ENCODE peak calls at places on chromosomes 4 and X, in four cellular contexts. One of them, this sample, is unnamed.

GRCh38 chr4:129446074-129446473 is 350.1 kb downstream of the C4orf33 start:
- DNase-seq in Peyer's patch: no peak
- DNase-seq in choroid plexus epithelial cell: peak
- DNase-seq in lower lobe of right lung: peak
- DNase-seq in this sample: no peak

GRCh38 chr4:120286813-120287212 is 220.2 kb upstream of the MAD2L1 start:
- DNase-seq in choroid plexus epithelial cell: no peak
- DNase-seq in Peyer's patch: no peak
- DNase-seq in lower lobe of right lung: no peak
- DNase-seq in this sample: no peak

GRCh38 chr4:148550788-148551187 is 108.6 kb upstream of the NR3C2 start:
- DNase-seq in Peyer's patch: no peak
- DNase-seq in choroid plexus epithelial cell: no peak
- DNase-seq in lower lobe of right lung: no peak
- DNase-seq in this sample: no peak

GRCh38 chr4:134201216-134202098 is at the start of gene PABPC4L:
- DNase-seq in lower lobe of right lung: peak
- DNase-seq in choroid plexus epithelial cell: peak
- DNase-seq in Peyer's patch: peak
- DNase-seq in this sample: peak

GRCh38 chr4:95155759-95156451 is 392.9 kb downstream of the UNC5C start:
- DNase-seq in lower lobe of right lung: no peak
- DNase-seq in Peyer's patch: no peak
- DNase-seq in choroid plexus epithelial cell: peak
- DNase-seq in this sample: no peak

GRCh38 chr4:139740531-139741041 is 75.0 kb downstream of the MGST2 start:
- DNase-seq in lower lobe of right lung: peak
- DNase-seq in choroid plexus epithelial cell: peak
- DNase-seq in Peyer's patch: no peak
- DNase-seq in this sample: no peak

GRCh38 chr4:128979934-128980333 is 113.4 kb downstream of the SCLT1 start:
- DNase-seq in choroid plexus epithelial cell: peak
- DNase-seq in lower lobe of right lung: no peak
- DNase-seq in Peyer's patch: no peak
- DNase-seq in this sample: no peak

GRCh38 chr4:188143731-188144130 is 4.5 kb downstream of the TRIML1 start:
- DNase-seq in choroid plexus epithelial cell: no peak
- DNase-seq in Peyer's patch: no peak
- DNase-seq in lower lobe of right lung: no peak
- DNase-seq in this sample: peak

GRCh38 chr4:61210186-61210939 is 10.2 kb downstream of the ADGRL3 start:
- DNase-seq in Peyer's patch: no peak
- DNase-seq in choroid plexus epithelial cell: peak
- DNase-seq in lower lobe of right lung: no peak
- DNase-seq in this sample: no peak

GRCh38 chr4:151407466-151408379 is 1.3 kb upstream of the FHIP1A start:
- DNase-seq in lower lobe of right lung: peak
- DNase-seq in choroid plexus epithelial cell: no peak
- DNase-seq in Peyer's patch: peak
- DNase-seq in this sample: no peak

GRCh38 chr4:304987-305680 is at the start of gene ZNF732:
- DNase-seq in lower lobe of right lung: no peak
- DNase-seq in Peyer's patch: no peak
- DNase-seq in choroid plexus epithelial cell: peak
- DNase-seq in this sample: no peak

GRCh38 chr4:82797591-82798081 is 960 bp downstream of the SCD5 start:
- DNase-seq in choroid plexus epithelial cell: no peak
- DNase-seq in lower lobe of right lung: no peak
- DNase-seq in Peyer's patch: peak
- DNase-seq in this sample: no peak

GRCh38 chr4:107299646-107300045 is 263.5 kb upstream of the DKK2 start:
- DNase-seq in Peyer's patch: no peak
- DNase-seq in lower lobe of right lung: no peak
- DNase-seq in choroid plexus epithelial cell: no peak
- DNase-seq in this sample: no peak

GRCh38 chr4:105894570-105895323 is 524 bp upstream of the NPNT start:
- DNase-seq in choroid plexus epithelial cell: no peak
- DNase-seq in Peyer's patch: peak
- DNase-seq in lower lobe of right lung: peak
- DNase-seq in this sample: no peak

GRCh38 chrX:13085533-13085932 is 41.1 kb upstream of the FAM9C start:
- DNase-seq in choroid plexus epithelial cell: no peak
- DNase-seq in lower lobe of right lung: no peak
- DNase-seq in Peyer's patch: no peak
- DNase-seq in this sample: no peak

GRCh38 chr4:9936128-9936644 is 85.1 kb downstream of the SLC2A9 start:
- DNase-seq in lower lobe of right lung: no peak
- DNase-seq in Peyer's patch: no peak
- DNase-seq in choroid plexus epithelial cell: no peak
- DNase-seq in this sample: no peak

GRCh38 chr4:71549516-71550160 is 210.8 kb downstream of the SLC4A4 start:
- DNase-seq in lower lobe of right lung: no peak
- DNase-seq in Peyer's patch: no peak
- DNase-seq in choroid plexus epithelial cell: no peak
- DNase-seq in this sample: no peak

GRCh38 chr4:1408418-1408817 is 2.2 kb upstream of the NKX1-1 start:
- DNase-seq in lower lobe of right lung: peak
- DNase-seq in choroid plexus epithelial cell: no peak
- DNase-seq in Peyer's patch: peak
- DNase-seq in this sample: peak
- TF ChIP-seq CTCF in lower lobe of right lung: no peak
- TF ChIP-seq CTCF in choroid plexus epithelial cell: no peak
- TF ChIP-seq CTCF in Peyer's patch: no peak
- TF ChIP-seq CTCF in this sample: no peak

GRCh38 chr4:26787461-26788340 is 72.9 kb upstream of the STIM2 start:
- DNase-seq in lower lobe of right lung: no peak
- DNase-seq in choroid plexus epithelial cell: peak
- DNase-seq in Peyer's patch: peak
- DNase-seq in this sample: no peak
- TF ChIP-seq CTCF in lower lobe of right lung: peak
- TF ChIP-seq CTCF in choroid plexus epithelial cell: peak
- TF ChIP-seq CTCF in Peyer's patch: peak
- TF ChIP-seq CTCF in this sample: peak

GRCh38 chrX:105972690-105973386 is 65.7 kb downstream of the SERPINA7 start:
- DNase-seq in choroid plexus epithelial cell: no peak
- DNase-seq in Peyer's patch: no peak
- DNase-seq in lower lobe of right lung: no peak
- DNase-seq in this sample: no peak

GRCh38 chrX:105969487-105969886 is 69.0 kb downstream of the SERPINA7 start:
- DNase-seq in choroid plexus epithelial cell: no peak
- DNase-seq in lower lobe of right lung: no peak
- DNase-seq in Peyer's patch: no peak
- DNase-seq in this sample: no peak

GRCh38 chrX:105973387-105973739 is 65.2 kb downstream of the SERPINA7 start:
- DNase-seq in Peyer's patch: no peak
- DNase-seq in lower lobe of right lung: no peak
- DNase-seq in choroid plexus epithelial cell: no peak
- DNase-seq in this sample: no peak

GRCh38 chrX:105975382-105975781 is 63.1 kb downstream of the SERPINA7 start:
- DNase-seq in lower lobe of right lung: no peak
- DNase-seq in Peyer's patch: no peak
- DNase-seq in choroid plexus epithelial cell: peak
- DNase-seq in this sample: no peak
- TF ChIP-seq CTCF in lower lobe of right lung: no peak
- TF ChIP-seq CTCF in Peyer's patch: no peak
- TF ChIP-seq CTCF in choroid plexus epithelial cell: peak
- TF ChIP-seq CTCF in this sample: peak

GRCh38 chr4:142660728-142661127 is 185.4 kb downstream of the INPP4B start:
- DNase-seq in Peyer's patch: no peak
- DNase-seq in lower lobe of right lung: no peak
- DNase-seq in choroid plexus epithelial cell: no peak
- DNase-seq in this sample: peak
- TF ChIP-seq CTCF in Peyer's patch: no peak
- TF ChIP-seq CTCF in lower lobe of right lung: no peak
- TF ChIP-seq CTCF in choroid plexus epithelial cell: peak
- TF ChIP-seq CTCF in this sample: peak

GRCh38 chrX:23660766-23661132 is 6.5 kb upstream of the PRDX4 start:
- DNase-seq in lower lobe of right lung: no peak
- DNase-seq in Peyer's patch: no peak
- DNase-seq in choroid plexus epithelial cell: no peak
- DNase-seq in this sample: no peak
- TF ChIP-seq CTCF in lower lobe of right lung: no peak
- TF ChIP-seq CTCF in Peyer's patch: no peak
- TF ChIP-seq CTCF in choroid plexus epithelial cell: no peak
- TF ChIP-seq CTCF in this sample: no peak

DNA sequence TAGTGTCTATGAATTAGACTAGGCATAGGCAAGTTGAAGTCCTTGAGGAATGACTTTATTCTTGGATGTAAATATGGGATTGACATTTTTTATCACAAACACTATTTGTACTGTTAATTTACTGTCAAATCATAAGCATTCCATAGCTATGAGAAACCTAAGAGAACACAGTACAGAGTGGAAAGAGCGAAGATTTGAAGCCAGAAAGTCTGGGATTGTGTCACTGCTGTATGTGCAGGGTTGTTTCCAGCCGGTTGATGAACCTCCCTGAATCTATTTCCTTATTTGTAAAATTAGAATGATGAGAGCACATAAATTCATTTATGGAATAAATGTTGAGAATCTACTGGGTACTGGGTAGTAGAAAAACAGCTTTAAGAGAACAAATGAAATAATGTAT is 14.3 kb upstream of the KLHL5 start:
- DNase-seq in Peyer's patch: no peak
- DNase-seq in lower lobe of right lung: no peak
- DNase-seq in choroid plexus epithelial cell: peak
- DNase-seq in this sample: no peak
- TF ChIP-seq CTCF in Peyer's patch: no peak
- TF ChIP-seq CTCF in lower lobe of right lung: no peak
- TF ChIP-seq CTCF in choroid plexus epithelial cell: no peak
- TF ChIP-seq CTCF in this sample: no peak

DNA sequence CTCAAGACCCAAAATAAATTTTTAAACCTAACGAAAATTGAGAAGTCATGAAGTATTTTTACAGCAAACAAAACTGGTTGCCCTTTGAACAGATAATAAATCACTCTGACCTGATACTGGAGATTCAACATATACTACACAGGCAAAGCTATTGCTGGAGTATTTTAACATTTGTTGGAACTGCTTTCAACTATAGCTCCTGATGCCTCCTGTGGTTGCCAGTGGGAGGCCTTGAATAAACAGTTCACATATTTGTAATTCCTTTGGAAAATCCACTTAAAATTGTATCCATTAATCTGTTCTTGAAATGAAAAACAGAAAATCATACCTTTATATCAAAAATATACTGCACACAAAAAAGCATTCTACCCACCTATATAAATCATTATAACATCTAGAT is 605.1 kb downstream of the KCTD8 start:
- DNase-seq in choroid plexus epithelial cell: peak
- DNase-seq in lower lobe of right lung: no peak
- DNase-seq in Peyer's patch: no peak
- DNase-seq in this sample: no peak
- TF ChIP-seq CTCF in choroid plexus epithelial cell: peak
- TF ChIP-seq CTCF in lower lobe of right lung: no peak
- TF ChIP-seq CTCF in Peyer's patch: no peak
- TF ChIP-seq CTCF in this sample: peak

DNA sequence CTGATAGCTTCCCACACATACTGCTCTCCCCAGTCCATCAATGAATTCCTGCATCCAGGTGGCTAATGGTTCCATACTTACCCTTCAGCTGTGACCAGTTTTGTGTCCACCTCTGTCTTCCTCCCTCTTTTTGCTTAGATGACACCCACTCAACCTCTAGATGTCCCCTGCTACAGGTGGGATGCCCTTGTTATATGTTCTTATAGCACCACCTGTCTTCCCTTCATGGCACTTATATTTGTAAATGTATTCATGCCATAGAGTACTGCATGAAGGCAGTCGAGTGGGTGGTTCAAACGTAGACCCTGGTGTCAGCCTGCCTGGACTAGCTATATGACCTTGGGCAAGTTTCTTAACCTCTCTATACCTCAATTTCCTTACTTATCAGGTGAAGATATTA is 6.5 kb upstream of the USP46 start:
- DNase-seq in choroid plexus epithelial cell: peak
- DNase-seq in lower lobe of right lung: no peak
- DNase-seq in Peyer's patch: no peak
- DNase-seq in this sample: no peak
- TF ChIP-seq CTCF in choroid plexus epithelial cell: peak
- TF ChIP-seq CTCF in lower lobe of right lung: peak
- TF ChIP-seq CTCF in Peyer's patch: peak
- TF ChIP-seq CTCF in this sample: peak

DNA sequence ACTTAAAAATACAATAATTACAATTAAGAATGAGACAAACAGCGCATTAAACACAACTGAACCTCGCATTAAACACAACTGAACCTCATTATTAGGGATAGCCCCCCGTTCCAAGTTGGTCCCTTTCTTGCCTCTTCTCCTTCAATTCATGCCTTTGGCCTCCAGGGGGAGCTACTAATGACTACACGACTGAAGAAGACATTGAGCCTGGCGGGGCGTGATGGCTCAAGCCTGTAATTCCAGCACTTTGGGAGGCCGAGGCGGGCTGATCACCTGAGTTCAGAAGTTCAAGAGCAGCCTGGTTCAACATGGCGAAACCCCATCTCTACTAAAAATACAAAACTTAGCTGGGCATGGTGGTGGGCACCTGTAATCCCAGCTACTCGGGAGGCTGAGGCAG is 56.4 kb upstream of the NWD2 start:
- DNase-seq in Peyer's patch: no peak
- DNase-seq in choroid plexus epithelial cell: no peak
- DNase-seq in lower lobe of right lung: no peak
- DNase-seq in this sample: no peak
- TF ChIP-seq CTCF in Peyer's patch: no peak
- TF ChIP-seq CTCF in choroid plexus epithelial cell: no peak
- TF ChIP-seq CTCF in lower lobe of right lung: no peak
- TF ChIP-seq CTCF in this sample: peak

GRCh38 chr4:102344520-102344954 is 745 bp downstream of the SLC39A8 start:
- DNase-seq in Peyer's patch: peak
- DNase-seq in lower lobe of right lung: peak
- DNase-seq in choroid plexus epithelial cell: peak
- DNase-seq in this sample: peak
- TF ChIP-seq CTCF in Peyer's patch: no peak
- TF ChIP-seq CTCF in lower lobe of right lung: no peak
- TF ChIP-seq CTCF in choroid plexus epithelial cell: no peak
- TF ChIP-seq CTCF in this sample: peak